ENCODE peak calls at places on chromosomes 13 and 19, in six cellular contexts. O is fibroblast of pulmonary artery, C is HFFc6, G is pancreas, Z is activated B cell treated with CpG ODN at 0.5 μM for 24 hours, F is omental fat pad. M is an unnamed sample.
A peak's percentile ranks its signal among the peaks of the same experiment; 100 is the strongest.

GRCh38 chr13:87295636-87296035 is 375.5 kb upstream of the SLITRK5 start:
- DNase-seq in G (no peak), C (no peak), F (no peak), O (no peak), Z (no peak), M (no peak)

GRCh38 chr13:24905242-24905641 is 141.3 kb downstream of the RNF17 start:
- DNase-seq in F (no peak), O (peak; percentile 18), G (no peak), C (no peak), Z (no peak), M (no peak)

GRCh38 chr19:14089662-14090508 is 666 bp downstream of the SAMD1 start:
- DNase-seq in Z (peak; percentile 52), O (peak; percentile 67), G (peak; percentile 68), F (no peak), C (peak; percentile 50), M (peak; percentile 48)

GRCh38 chr19:5975388-5975728 is 2.6 kb downstream of the RANBP3 start:
- DNase-seq in C (no peak), F (no peak), G (no peak), O (no peak), Z (no peak), M (no peak)

GRCh38 chr13:18947376-18947977 is 234.1 kb downstream of the TUBA3C start:
- DNase-seq in Z (no peak), F (no peak), G (no peak), C (no peak), O (no peak), M (no peak)

GRCh38 chr19:39265321-39265916 is 2.8 kb upstream of the IFNL2 start:
- DNase-seq in C (no peak), O (no peak), G (no peak), Z (no peak), F (no peak), M (no peak)

GRCh38 chr13:42174344-42175162 is 97.4 kb upstream of the AKAP11 start:
- DNase-seq in O (peak; percentile 24), G (no peak), C (peak; percentile 70), F (no peak), Z (no peak), M (no peak)

GRCh38 chr13:22960827-22961226 is 220.0 kb upstream of the SGCG start:
- DNase-seq in C (no peak), F (no peak), G (no peak), Z (no peak), O (no peak), M (no peak)

GRCh38 chr19:29308977-29309520 is 96.1 kb upstream of the UQCRFS1 start:
- DNase-seq in Z (no peak), O (no peak), C (no peak), G (no peak), F (no peak), M (no peak)

GRCh38 chr19:58374200-58374599 is 6.6 kb downstream of the ZNF837 start:
- DNase-seq in O (peak; percentile 37), F (no peak), C (no peak), Z (no peak), G (no peak), M (no peak)

GRCh38 chr13:87810391-87810801 is 139.2 kb downstream of the SLITRK5 start:
- DNase-seq in O (no peak), G (no peak), C (no peak), Z (no peak), F (no peak), M (no peak)

GRCh38 chr13:37144661-37145060 is 39.2 kb upstream of the CSNK1A1L start:
- DNase-seq in O (no peak), F (no peak), G (no peak), C (peak; percentile 19), Z (no peak), M (no peak)

GRCh38 chr13:30843548-30843947 is 62.5 kb upstream of the MEDAG start:
- DNase-seq in Z (no peak), C (no peak), G (no peak), O (no peak), F (no peak), M (no peak)

GRCh38 chr13:87122551-87122950 is 548.6 kb upstream of the SLITRK5 start:
- DNase-seq in Z (no peak), F (no peak), G (no peak), C (no peak), O (peak; percentile 8), M (no peak)

GRCh38 chr13:44188257-44188656 is 185.4 kb upstream of the SERP2 start:
- DNase-seq in G (no peak), F (no peak), O (peak; percentile 63), Z (no peak), C (peak; percentile 42), M (no peak)

GRCh38 chr13:99526549-99526948 is 25.3 kb downstream of the TM9SF2 start:
- DNase-seq in G (no peak), C (no peak), F (no peak), O (no peak), Z (no peak), M (no peak)
- TF ChIP-seq CTCF in G (no peak), C (no peak), F (no peak), O (no peak), Z (no peak), M (no peak)

DNA sequence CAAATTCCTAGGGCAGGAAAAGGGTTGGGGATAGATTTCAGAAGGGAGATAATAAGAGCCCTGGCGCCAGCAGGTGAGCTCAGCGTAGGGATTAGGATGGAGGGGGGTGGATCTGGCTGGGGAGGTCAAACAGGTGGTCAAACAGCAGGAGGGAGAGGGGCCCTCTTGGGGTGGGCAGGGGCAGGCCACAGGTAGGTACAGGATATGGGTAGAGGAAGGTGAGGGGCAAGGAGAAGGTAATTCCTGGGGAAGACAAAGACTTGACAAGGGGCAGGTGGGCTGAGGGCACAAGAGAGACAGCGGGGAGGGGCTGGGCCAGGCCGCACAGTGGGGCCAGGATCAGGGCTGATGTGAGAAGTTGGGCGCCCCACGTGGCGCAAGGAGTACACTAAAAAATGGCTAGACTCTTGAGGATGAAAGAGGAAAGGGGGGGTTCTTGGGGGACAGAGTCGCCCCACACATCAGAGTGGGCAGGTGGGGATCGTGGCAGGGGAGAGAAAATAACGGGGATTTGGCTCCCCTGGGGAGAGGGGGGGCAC is 713 bp downstream of the KRI1 start:
- DNase-seq in F (no peak), Z (no peak), C (no peak), G (peak; percentile 53), O (peak; percentile 32), M (peak; percentile 29)
- TF ChIP-seq CTCF in F (no peak), Z (no peak), C (no peak), G (no peak), O (peak; percentile 24), M (no peak)

DNA sequence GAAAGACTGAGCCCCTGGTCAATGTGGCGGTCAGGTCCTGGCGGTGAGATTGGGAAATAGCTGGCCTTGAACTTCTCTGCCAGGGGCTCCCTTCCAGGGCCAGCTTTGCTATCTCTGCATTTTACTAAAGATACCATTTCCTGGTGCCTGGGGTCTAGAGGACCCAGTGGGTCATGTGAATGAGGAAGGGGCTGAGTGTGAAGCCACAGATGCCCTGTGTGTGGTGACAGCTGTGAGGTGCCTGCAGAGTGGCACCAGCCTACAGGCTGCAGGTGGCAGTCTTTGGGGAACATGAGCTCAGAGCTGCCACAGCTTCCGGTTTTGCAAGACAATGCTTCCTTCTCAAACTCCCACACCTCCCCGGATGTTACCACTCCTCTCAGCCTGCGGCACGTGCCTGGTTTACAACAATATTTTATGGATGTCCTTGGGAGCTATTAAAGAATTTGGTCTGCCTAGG is 5.2 kb upstream of the MLNR start:
- DNase-seq in F (no peak), Z (no peak), G (no peak), C (no peak), O (peak; percentile 66), M (peak; percentile 26)
- TF ChIP-seq CTCF in F (no peak), Z (no peak), G (no peak), C (no peak), O (peak; percentile 6), M (no peak)

GRCh38 chr13:79679334-79679733 is 198.4 kb downstream of the NDFIP2 start:
- DNase-seq in G (peak; percentile 73), Z (no peak), O (peak; percentile 88), C (peak; percentile 37), F (peak; percentile 67), M (peak; percentile 48)
- TF ChIP-seq CTCF in G (peak; percentile 79), Z (peak; percentile 52), O (peak; percentile 80), C (peak; percentile 97), F (no peak), M (peak; percentile 29)

GRCh38 chr13:31987535-31988170 is 43.9 kb upstream of the FRY start:
- DNase-seq in Z (no peak), O (no peak), C (no peak), G (no peak), F (no peak), M (no peak)
- TF ChIP-seq CTCF in Z (no peak), O (no peak), C (no peak), G (no peak), F (no peak), M (no peak)

GRCh38 chr19:46573679-46574522 is 27.2 kb upstream of the CALM3 start:
- DNase-seq in Z (no peak), C (no peak), O (no peak), G (no peak), F (no peak), M (no peak)

GRCh38 chr19:46574533-46574932 is 26.6 kb upstream of the CALM3 start:
- DNase-seq in O (no peak), Z (no peak), G (no peak), F (no peak), C (no peak), M (no peak)

DNA sequence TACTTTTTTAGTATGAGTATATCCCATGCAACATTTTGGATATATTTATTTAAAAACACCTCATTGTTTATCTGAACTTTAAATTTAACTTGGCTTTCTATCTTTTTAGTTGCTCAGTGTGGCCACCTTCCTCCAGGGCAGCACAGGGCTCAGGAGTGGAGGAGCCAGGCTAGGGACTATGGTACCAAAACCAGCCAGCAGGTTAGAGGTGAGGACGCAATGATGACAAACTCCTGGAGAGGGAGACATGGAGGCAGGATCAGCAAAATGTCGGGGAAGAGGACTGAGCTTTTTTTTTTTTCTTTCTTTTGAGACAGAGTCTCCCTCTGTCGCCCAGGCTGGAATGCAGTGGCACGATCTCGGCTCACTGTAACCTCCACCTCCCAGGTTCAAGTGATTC is 29.6 kb upstream of the CALM3 start:
- DNase-seq in Z (no peak), O (peak; percentile 28), C (peak; percentile 7), G (no peak), F (no peak), M (peak; percentile 30)
- TF ChIP-seq CTCF in Z (no peak), O (peak; percentile 35), C (peak; percentile 42), G (no peak), F (no peak), M (peak; percentile 35)

GRCh38 chr19:43555185-43555770 is 20.0 kb downstream of the XRCC1 start:
- DNase-seq in C (peak; percentile 50), Z (peak; percentile 55), F (no peak), O (peak; percentile 79), G (peak; percentile 72), M (peak; percentile 87)
- TF ChIP-seq CTCF in C (peak; percentile 83), Z (no peak), F (no peak), O (peak; percentile 91), G (peak; percentile 36), M (peak; percentile 84)

GRCh38 chr19:3073931-3074595 is 11.8 kb upstream of the TLE5 start:
- DNase-seq in F (no peak), O (peak; percentile 45), G (no peak), C (no peak), Z (no peak), M (no peak)
- TF ChIP-seq CTCF in F (no peak), O (peak; percentile 33), G (no peak), C (no peak), Z (no peak), M (no peak)

DNA sequence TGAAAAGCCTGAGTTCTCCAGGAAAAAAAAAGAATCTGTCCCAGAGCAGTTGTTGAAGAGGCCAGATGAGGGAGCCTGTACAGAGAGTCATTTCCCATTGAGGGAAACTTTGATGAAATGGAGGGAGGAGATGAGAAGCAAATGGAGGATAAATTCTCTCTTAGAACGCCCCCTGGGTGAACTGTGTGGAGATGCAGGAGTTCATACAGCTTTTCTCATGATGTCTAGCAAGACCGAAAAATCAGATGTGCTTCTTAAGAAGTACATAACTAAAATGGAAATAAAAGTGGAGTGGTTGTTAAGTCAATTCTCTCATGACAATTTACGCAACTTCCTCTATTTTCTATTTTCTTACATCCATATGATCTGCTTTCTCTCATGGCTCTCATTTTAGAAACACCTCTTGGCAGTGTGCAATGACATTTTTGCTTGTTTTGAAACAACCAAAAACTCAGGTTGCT is 1263.1 kb downstream of the PCDH9 start:
- DNase-seq in Z (no peak), G (no peak), O (peak; percentile 82), C (peak; percentile 67), F (no peak), M (no peak)
- TF ChIP-seq CTCF in Z (no peak), G (no peak), O (peak; percentile 46), C (peak; percentile 79), F (no peak), M (no peak)